ENCODE peak calls at places on chromosomes 1 and 21, in nine cellular contexts. B is GM12878, X is AG04449, R is left lung, J is mammary epithelial cell, P is psoas muscle, Z is epithelial cell of proximal tubule, N is fibroblast of the aortic adventitia, O is foreskin fibroblast. F is an unnamed sample.

GRCh38 chr1:58794585-58794984 is 10.7 kb upstream of the JUN start:
- DNase-seq in B (no peak), X (no peak), R (no peak), J (no peak), P (no peak), Z (no peak), N (no peak), O (no peak), F (no peak)

GRCh38 chr21:36694041-36694515 is 4.8 kb upstream of the SIM2 start:
- DNase-seq in B (no peak), X (no peak), R (no peak), J (no peak), P (no peak), Z (peak), N (peak), O (no peak), F (no peak)

GRCh38 chr1:178267646-178268094 is 173.8 kb downstream of the RASAL2 start:
- DNase-seq in B (no peak), X (no peak), R (no peak), J (peak), P (no peak), Z (peak), N (peak), O (peak), F (no peak)

GRCh38 chr1:94858276-94858675 is 38.1 kb downstream of the SLC44A3 start:
- DNase-seq in B (no peak), X (no peak), R (peak), J (peak), P (no peak), Z (no peak), N (no peak), O (peak), F (no peak)

GRCh38 chr1:174743654-174744561 is 255.8 kb upstream of the CACYBP start:
- DNase-seq in B (no peak), X (no peak), R (no peak), J (peak), P (no peak), Z (peak), N (peak), O (peak), F (peak)

GRCh38 chr1:34166191-34167090 is 1.4 kb upstream of the CSMD2 start:
- DNase-seq in B (no peak), X (no peak), R (no peak), J (no peak), P (peak), Z (no peak), N (no peak), O (no peak), F (no peak)

GRCh38 chr1:101820080-101820479 is 176.6 kb downstream of the OLFM3 start:
- DNase-seq in B (no peak), X (no peak), R (no peak), J (peak), P (no peak), Z (peak), N (peak), O (peak), F (no peak)

GRCh38 chr1:32895325-32896215 is 5.6 kb downstream of the TMEM54 start:
- DNase-seq in B (no peak), X (no peak), R (no peak), J (no peak), P (no peak), Z (no peak), N (no peak), O (no peak), F (no peak)

GRCh38 chr1:25245809-25246599 is 1.2 kb downstream of the RSRP1 start:
- DNase-seq in B (no peak), X (no peak), R (no peak), J (peak), P (no peak), Z (no peak), N (peak), O (peak), F (no peak)

GRCh38 chr1:207858806-207859205 is 52.1 kb downstream of the CD34 start:
- DNase-seq in B (no peak), X (no peak), R (no peak), J (no peak), P (no peak), Z (no peak), N (no peak), O (no peak), F (no peak)

GRCh38 chr21:46441961-46442498 is 16.7 kb upstream of the DIP2A start:
- DNase-seq in B (no peak), X (no peak), R (no peak), J (no peak), P (no peak), Z (no peak), N (no peak), O (no peak), F (no peak)

GRCh38 chr1:113905435-113905861 is 322 bp downstream of the DCLRE1B start:
- DNase-seq in B (no peak), X (no peak), R (peak), J (peak), P (no peak), Z (no peak), N (peak), O (no peak), F (no peak)

GRCh38 chr1:161676958-161677689 is 14.2 kb downstream of the FCGR2B start:
- DNase-seq in B (no peak), X (no peak), R (no peak), J (no peak), P (no peak), Z (no peak), N (peak), O (no peak), F (no peak)

GRCh38 chr21:42083361-42083690 is 12.2 kb downstream of the UMODL1 start:
- DNase-seq in B (no peak), X (no peak), R (no peak), J (no peak), P (no peak), Z (no peak), N (no peak), O (no peak), F (no peak)

GRCh38 chr1:114352797-114353196 is 158.2 kb downstream of the TRIM33 start:
- DNase-seq in B (no peak), X (no peak), R (no peak), J (no peak), P (peak), Z (no peak), N (peak), O (peak), F (no peak)

GRCh38 chr1:41394405-41394804 is 33.2 kb downstream of the FOXO6 start:
- DNase-seq in B (no peak), X (no peak), R (no peak), J (no peak), P (no peak), Z (no peak), N (no peak), O (no peak), F (no peak)

GRCh38 chr1:113217447-113218208 is 144.6 kb downstream of the LRIG2 start:
- DNase-seq in B (no peak), X (no peak), R (no peak), J (no peak), P (no peak), Z (no peak), N (no peak), O (no peak), F (no peak)

GRCh38 chr1:15785683-15786082 is 21.8 kb downstream of the UQCRHL start:
- DNase-seq in B (no peak), X (no peak), R (no peak), J (no peak), P (no peak), Z (no peak), N (no peak), O (no peak), F (no peak)

GRCh38 chr1:18480315-18481189 is at the start of gene KLHDC7A:
- DNase-seq in B (no peak), X (no peak), R (peak), J (peak), P (no peak), Z (peak), N (no peak), O (no peak), F (no peak)

GRCh38 chr1:85681087-85681486 is 27.1 kb downstream of the ZNHIT6 start:
- DNase-seq in B (no peak), X (no peak), R (no peak), J (peak), P (no peak), Z (peak), N (peak), O (no peak), F (peak)

GRCh38 chr1:94418664-94419655 is 771 bp downstream of the ABCD3 start:
- DNase-seq in B (no peak), X (no peak), R (peak), J (peak), P (peak), Z (no peak), N (peak), O (peak), F (no peak)

GRCh38 chr1:95437011-95437410 is 203.0 kb downstream of the RWDD3 start:
- DNase-seq in B (no peak), X (no peak), R (no peak), J (no peak), P (no peak), Z (no peak), N (no peak), O (no peak), F (no peak)

GRCh38 chr1:70043806-70044205 is 161.6 kb downstream of the LRRC40 start:
- DNase-seq in B (no peak), X (peak), R (no peak), J (peak), P (no peak), Z (peak), N (peak), O (peak), F (peak)

GRCh38 chr21:36744560-36745231 is 45.8 kb downstream of the SIM2 start:
- DNase-seq in B (no peak), X (no peak), R (no peak), J (no peak), P (no peak), Z (no peak), N (no peak), O (no peak), F (no peak)

GRCh38 chr1:89085781-89086180 is 20.8 kb upstream of the GBP1 start:
- DNase-seq in B (no peak), X (no peak), R (no peak), J (peak), P (no peak), Z (no peak), N (peak), O (peak), F (no peak)

GRCh38 chr1:112033422-112034120 is 44.1 kb upstream of the KCND3 start:
- DNase-seq in B (no peak), X (no peak), R (no peak), J (no peak), P (no peak), Z (no peak), N (no peak), O (no peak), F (no peak)

GRCh38 chr1:100523038-100523649 is 14.8 kb upstream of the GPR88 start:
- DNase-seq in B (peak), X (no peak), R (no peak), J (no peak), P (no peak), Z (no peak), N (no peak), O (no peak), F (peak)

GRCh38 chr1:153306303-153307220 is 6.2 kb downstream of the PGLYRP3 start:
- DNase-seq in B (no peak), X (no peak), R (no peak), J (no peak), P (no peak), Z (no peak), N (no peak), O (no peak), F (no peak)

GRCh38 chr1:169860187-169860586 is 33.5 kb downstream of the SCYL3 start:
- DNase-seq in B (peak), X (no peak), R (no peak), J (no peak), P (no peak), Z (no peak), N (no peak), O (no peak), F (no peak)

GRCh38 chr1:208652300-208653160 is 408.3 kb upstream of the PLXNA2 start:
- DNase-seq in B (peak), X (peak), R (peak), J (peak), P (peak), Z (peak), N (peak), O (peak), F (peak)

GRCh38 chr1:6299557-6300165 is 38.8 kb upstream of the GPR153 start:
- DNase-seq in B (no peak), X (no peak), R (no peak), J (no peak), P (no peak), Z (no peak), N (no peak), O (no peak), F (no peak)

GRCh38 chr1:159173303-159173702 is 1.9 kb downstream of the CADM3 start:
- DNase-seq in B (no peak), X (no peak), R (no peak), J (no peak), P (no peak), Z (no peak), N (no peak), O (no peak), F (no peak)
- H3K4me3 ChIP-seq in B (no peak), X (no peak), R (no peak), J (no peak), P (no peak), Z (no peak), N (no peak), O (no peak), F (no peak)

GRCh38 chr1:98556521-98557158 is 104.9 kb upstream of the SNX7 start:
- DNase-seq in B (no peak), X (no peak), R (no peak), J (peak), P (no peak), Z (no peak), N (peak), O (peak), F (peak)
- TF ChIP-seq CTCF in B (peak), X (peak), R (no peak), J (peak), P (no peak), Z (peak), N (peak), O (peak), F (peak)

GRCh38 chr1:206563367-206563953 is 48.8 kb downstream of the EIF2D start:
- DNase-seq in B (no peak), X (no peak), R (no peak), J (no peak), P (no peak), Z (no peak), N (no peak), O (no peak), F (no peak)
- H3K4me3 ChIP-seq in B (peak), X (no peak), R (no peak), J (no peak), P (no peak), Z (no peak), N (no peak), O (no peak), F (no peak)

GRCh38 chr1:56967900-56968832 is 2.4 kb upstream of the C8B start:
- DNase-seq in B (no peak), X (no peak), R (no peak), J (no peak), P (peak), Z (no peak), N (peak), O (peak), F (no peak)
- TF ChIP-seq CTCF in B (peak), X (peak), R (peak), J (peak), P (peak), Z (peak), N (peak), O (peak), F (peak)

GRCh38 chr1:119001181-119002018 is 13.3 kb upstream of the TBX15 start:
- DNase-seq in B (no peak), X (no peak), R (no peak), J (no peak), P (no peak), Z (no peak), N (no peak), O (peak), F (no peak)
- H3K4me3 ChIP-seq in B (no peak), X (no peak), R (no peak), J (no peak), P (peak), Z (peak), N (no peak), O (peak), F (peak)

GRCh38 chr1:10839188-10839770 is 42.8 kb upstream of the CASZ1 start:
- DNase-seq in B (no peak), X (no peak), R (no peak), J (no peak), P (no peak), Z (no peak), N (no peak), O (no peak), F (no peak)

GRCh38 chr1:10841059-10841458 is 44.6 kb upstream of the CASZ1 start:
- DNase-seq in B (no peak), X (no peak), R (no peak), J (no peak), P (no peak), Z (no peak), N (no peak), O (no peak), F (no peak)

GRCh38 chr1:10835423-10836421 is 39.3 kb upstream of the CASZ1 start:
- DNase-seq in B (no peak), X (no peak), R (peak), J (no peak), P (peak), Z (no peak), N (peak), O (peak), F (no peak)

GRCh38 chr1:10836726-10837125 is 40.3 kb upstream of the CASZ1 start:
- DNase-seq in B (no peak), X (no peak), R (no peak), J (no peak), P (no peak), Z (no peak), N (no peak), O (no peak), F (no peak)

DNA sequence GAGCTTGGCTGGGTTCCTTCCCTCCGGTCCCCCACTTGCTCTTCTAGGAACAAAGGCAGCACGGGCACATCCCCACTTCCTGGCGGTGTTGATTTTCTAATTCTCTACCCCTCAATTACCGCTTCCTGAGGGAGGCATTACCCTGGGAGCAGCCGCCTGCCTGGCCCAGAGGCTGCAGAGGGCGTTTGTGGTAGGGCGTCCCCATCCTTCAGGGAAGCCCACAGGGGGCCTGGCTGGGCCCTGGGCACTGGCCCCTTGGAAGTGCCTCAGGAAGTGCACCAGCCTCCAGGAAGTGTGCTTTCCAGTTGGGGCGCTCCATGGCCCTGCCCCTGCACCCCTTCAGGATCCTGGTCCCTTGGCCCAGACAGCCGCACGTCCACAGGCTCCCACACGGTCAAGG is 42.1 kb upstream of the CASZ1 start:
- DNase-seq in B (no peak), X (no peak), R (no peak), J (no peak), P (no peak), Z (no peak), N (no peak), O (no peak), F (no peak)
- TF ChIP-seq CTCF in B (no peak), X (no peak), R (no peak), J (no peak), P (no peak), Z (no peak), N (no peak), O (no peak), F (no peak)

DNA sequence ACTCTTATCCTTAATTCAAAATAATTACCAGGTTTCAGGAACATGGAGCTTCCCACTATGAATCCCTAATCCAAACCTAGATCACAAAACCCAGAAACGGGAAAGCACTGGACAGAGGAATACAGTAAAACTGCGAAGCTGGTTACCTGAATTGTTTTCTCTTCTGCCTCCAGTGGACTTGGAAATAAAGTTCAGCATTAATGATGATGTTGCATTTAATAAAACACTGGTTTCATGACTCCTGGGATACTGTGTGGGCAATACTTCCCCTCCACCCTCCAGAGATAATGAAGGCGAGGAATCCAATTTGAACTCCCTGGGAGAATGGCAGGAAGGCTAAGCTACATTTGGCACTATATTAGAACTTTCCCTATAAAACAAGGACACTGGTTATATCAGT is 65.1 kb downstream of the WLS start:
- DNase-seq in B (no peak), X (no peak), R (no peak), J (no peak), P (no peak), Z (no peak), N (no peak), O (no peak), F (no peak)
- H3K4me3 ChIP-seq in B (no peak), X (no peak), R (no peak), J (no peak), P (no peak), Z (no peak), N (no peak), O (no peak), F (no peak)

GRCh38 chr1:2858676-2859075 is 57.2 kb upstream of the TTC34 start:
- DNase-seq in B (no peak), X (no peak), R (no peak), J (no peak), P (no peak), Z (no peak), N (no peak), O (no peak), F (no peak)
- TF ChIP-seq CTCF in B (no peak), X (no peak), R (no peak), J (no peak), P (no peak), Z (no peak), N (no peak), O (no peak), F (no peak)

F was measured in AG09309.